ENCODE peak calls at places on chromosomes 13 and 19, in ten cellular contexts. R, N, J, Q, E, F, O, X, V and K are unnamed samples.

GRCh38 chr19:14081797-14082674 is 3.5 kb downstream of the C19orf67 start:
- DNase-seq in R (peak; percentile 25), N (peak; percentile 29), J (no peak), Q (peak; percentile 27), E (no peak), F (no peak), O (no peak), X (peak; percentile 56), V (no peak), K (no peak)

GRCh38 chr13:104993708-104994107 is 1541.8 kb downstream of the EFNB2 start:
- DNase-seq in R (no peak), N (no peak), J (no peak), Q (no peak), E (no peak), F (no peak), O (no peak), X (no peak), V (no peak), K (no peak)

GRCh38 chr13:41813426-41813825 is 147.5 kb downstream of the VWA8 start:
- DNase-seq in R (no peak), N (no peak), J (no peak), Q (peak; percentile 66), E (no peak), F (no peak), O (peak; percentile 10), X (no peak), V (no peak), K (peak; percentile 3)

GRCh38 chr13:68509734-68510621 is 1279.8 kb upstream of the PCDH9 start:
- DNase-seq in R (no peak), N (no peak), J (no peak), Q (no peak), E (no peak), F (no peak), O (no peak), X (no peak), V (no peak), K (no peak)

GRCh38 chr13:40508112-40508511 is 158.3 kb downstream of the FOXO1 start:
- DNase-seq in R (no peak), N (no peak), J (no peak), Q (no peak), E (no peak), F (no peak), O (no peak), X (no peak), V (no peak), K (no peak)

GRCh38 chr13:73894995-73895571 is 239.1 kb downstream of the KLF12 start:
- DNase-seq in R (no peak), N (no peak), J (no peak), Q (no peak), E (no peak), F (no peak), O (no peak), X (no peak), V (no peak), K (no peak)

GRCh38 chr13:113209880-113210421 is 538 bp downstream of the CUL4A start:
- DNase-seq in R (peak; percentile 75), N (peak; percentile 64), J (peak; percentile 93), Q (peak; percentile 55), E (peak; percentile 51), F (peak; percentile 57), O (no peak), X (peak; percentile 33), V (peak; percentile 39), K (no peak)

GRCh38 chr19:21483589-21484170 is 21.7 kb upstream of the ZNF429 start:
- DNase-seq in R (peak; percentile 45), N (peak; percentile 38), J (peak; percentile 85), Q (no peak), E (peak; percentile 43), F (peak; percentile 12), O (no peak), X (no peak), V (no peak), K (no peak)

GRCh38 chr19:6239401-6239844 is 40.4 kb downstream of the MLLT1 start:
- DNase-seq in R (no peak), N (peak; percentile 47), J (no peak), Q (peak; percentile 16), E (peak; percentile 37), F (no peak), O (no peak), X (no peak), V (no peak), K (no peak)